ENCODE peak calls at places on chromosomes 3 and 15, in four cellular contexts. P, M, U and R are unnamed samples.

GRCh38 chr3:43004282-43004681 is 25.2 kb downstream of the GASK1A start:
- DNase-seq in P (no peak), M (no peak), U (no peak), R (no peak)

GRCh38 chr15:58501006-58501405 is 69.2 kb downstream of the LIPC start:
- DNase-seq in P (no peak), M (no peak), U (no peak), R (no peak)

GRCh38 chr3:49903451-49904424 is at the start of gene MST1R:
- DNase-seq in P (peak; percentile 93), M (peak; percentile 95), U (peak; percentile 28), R (peak; percentile 66)

GRCh38 chr15:98503970-98504369 is 144.4 kb upstream of the IGF1R start:
- DNase-seq in P (no peak), M (no peak), U (no peak), R (no peak)

GRCh38 chr15:40536501-40536900 is 28.3 kb downstream of the CCDC32 start:
- DNase-seq in P (no peak), M (no peak), U (no peak), R (no peak)

GRCh38 chr3:135242285-135242684 is 447.2 kb downstream of the EPHB1 start:
- DNase-seq in P (no peak), M (no peak), U (no peak), R (no peak)

GRCh38 chr15:91803260-91803659 is 50.2 kb upstream of the SLCO3A1 start:
- DNase-seq in P (no peak), M (no peak), U (no peak), R (no peak)

GRCh38 chr15:93072440-93073394 is 16.3 kb downstream of the RGMA start:
- DNase-seq in P (peak; percentile 74), M (peak; percentile 33), U (no peak), R (peak; percentile 70)

GRCh38 chr3:135197856-135198255 is 402.8 kb downstream of the EPHB1 start:
- DNase-seq in P (no peak), M (no peak), U (no peak), R (no peak)

GRCh38 chr15:90808517-90808939 is 59.9 kb upstream of the FURIN start:
- DNase-seq in P (no peak), M (no peak), U (no peak), R (no peak)

GRCh38 chr3:18295171-18295920 is 129.8 kb downstream of the SATB1 start:
- DNase-seq in P (peak; percentile 9), M (peak; percentile 87), U (no peak), R (peak; percentile 67)

GRCh38 chr15:96418146-96418545 is 87.6 kb downstream of the NR2F2 start:
- DNase-seq in P (no peak), M (no peak), U (no peak), R (no peak)

GRCh38 chr3:187841552-187841951 is 96.3 kb upstream of the BCL6 start:
- DNase-seq in P (no peak), M (no peak), U (no peak), R (no peak)

GRCh38 chr15:37015025-37015424 is 85.3 kb downstream of the MEIS2 start:
- DNase-seq in P (no peak), M (no peak), U (no peak), R (no peak)

GRCh38 chr3:187368251-187368733 is at the start of gene RTP4:
- DNase-seq in P (no peak), M (no peak), U (peak; percentile 82), R (no peak)

GRCh38 chr3:62708642-62709041 is 166.6 kb downstream of the CADPS start:
- DNase-seq in P (no peak), M (no peak), U (no peak), R (no peak)

GRCh38 chr3:62710761-62711160 is 164.5 kb downstream of the CADPS start:
- DNase-seq in P (no peak), M (no peak), U (no peak), R (no peak)

GRCh38 chr3:62718011-62718410 is 157.2 kb downstream of the CADPS start:
- DNase-seq in P (no peak), M (no peak), U (no peak), R (no peak)

GRCh38 chr3:62718515-62719320 is 156.5 kb downstream of the CADPS start:
- DNase-seq in P (no peak), M (no peak), U (no peak), R (no peak)

DNA sequence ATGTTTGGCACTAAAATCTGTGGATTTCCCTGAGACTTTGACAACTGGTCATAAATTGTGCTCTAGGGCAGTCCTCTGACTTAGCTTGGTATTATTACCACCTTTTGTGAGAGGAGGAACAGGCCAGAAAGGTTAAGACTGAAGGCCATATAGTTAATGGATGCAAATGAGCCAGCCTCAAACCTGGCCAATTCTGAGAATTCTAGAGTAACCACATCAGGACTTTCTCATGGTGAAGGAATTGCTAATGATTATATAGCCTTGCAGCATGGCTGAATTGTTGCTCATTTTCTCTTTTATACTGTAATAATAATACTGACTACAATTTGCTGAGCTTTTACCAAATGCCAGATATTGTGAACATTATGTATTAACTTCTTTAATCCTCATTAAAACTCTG is 162.4 kb downstream of the CADPS start:
- DNase-seq in P (no peak), M (no peak), U (no peak), R (no peak)
- TF ChIP-seq ZNF274 in P (no peak), M (no peak), U (no peak), R (no peak)

DNA sequence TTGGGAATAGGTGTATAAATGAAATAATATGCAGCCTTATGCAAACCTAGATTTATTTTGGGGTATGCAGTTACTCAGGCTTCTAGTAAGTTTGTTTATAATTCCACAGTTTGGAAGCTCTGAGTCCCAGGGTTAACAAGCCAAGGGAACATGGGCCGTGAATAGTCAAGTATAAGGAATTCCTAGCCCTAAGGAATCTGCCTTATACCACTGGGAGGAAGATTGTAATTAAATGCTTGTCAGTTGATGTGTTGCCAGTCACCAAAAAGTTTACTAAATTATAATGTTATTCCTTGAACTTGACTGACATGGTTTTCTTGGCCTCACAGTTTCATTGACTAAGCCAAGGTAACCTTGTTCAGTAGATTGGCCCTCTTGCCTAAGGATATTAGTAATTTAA is 72.4 kb upstream of the SGO1 start:
- DNase-seq in P (no peak), M (no peak), U (no peak), R (no peak)
- TF ChIP-seq ZNF274 in P (no peak), M (no peak), U (no peak), R (no peak)

DNA sequence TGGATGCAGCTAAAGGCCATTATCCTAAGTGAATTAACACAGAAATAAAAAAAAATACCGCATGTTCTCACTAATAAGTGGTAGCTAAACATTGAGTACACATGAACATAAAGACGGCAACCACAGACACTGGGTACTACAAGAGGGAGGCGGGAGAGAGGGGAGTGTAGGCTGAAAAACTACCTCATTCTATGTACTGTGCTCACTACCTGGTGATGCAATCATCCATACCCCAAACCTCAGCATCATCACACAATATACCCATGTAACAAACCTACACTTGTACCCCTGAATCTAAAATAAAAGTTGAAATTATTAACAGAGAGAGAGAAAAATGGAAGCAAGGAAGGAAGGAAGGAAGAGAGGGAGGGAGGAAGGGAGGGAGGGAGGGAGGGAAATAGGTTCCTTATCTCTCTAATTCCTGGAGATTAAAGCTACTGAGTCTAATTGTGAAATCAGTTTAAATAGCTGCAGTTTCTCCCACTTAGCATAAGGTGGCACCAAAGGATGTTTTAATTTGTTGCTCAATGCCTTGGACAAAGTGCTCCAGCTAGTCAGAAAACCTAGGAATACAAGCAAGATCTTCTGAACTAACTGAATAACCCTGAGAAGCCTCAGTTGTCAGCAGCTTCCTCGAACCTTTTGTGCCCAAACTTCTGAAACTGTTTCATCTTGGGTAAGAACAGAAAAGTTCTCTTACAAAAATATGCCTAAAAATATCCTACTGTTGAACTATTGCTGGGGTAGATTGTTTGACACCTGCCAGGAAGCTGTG is 79.4 kb upstream of the ATP11B start:
- DNase-seq in P (peak; percentile 81), M (peak; percentile 60), U (peak; percentile 49), R (peak; percentile 39)
- TF ChIP-seq ZNF274 in P (no peak), M (no peak), U (no peak), R (no peak)

DNA sequence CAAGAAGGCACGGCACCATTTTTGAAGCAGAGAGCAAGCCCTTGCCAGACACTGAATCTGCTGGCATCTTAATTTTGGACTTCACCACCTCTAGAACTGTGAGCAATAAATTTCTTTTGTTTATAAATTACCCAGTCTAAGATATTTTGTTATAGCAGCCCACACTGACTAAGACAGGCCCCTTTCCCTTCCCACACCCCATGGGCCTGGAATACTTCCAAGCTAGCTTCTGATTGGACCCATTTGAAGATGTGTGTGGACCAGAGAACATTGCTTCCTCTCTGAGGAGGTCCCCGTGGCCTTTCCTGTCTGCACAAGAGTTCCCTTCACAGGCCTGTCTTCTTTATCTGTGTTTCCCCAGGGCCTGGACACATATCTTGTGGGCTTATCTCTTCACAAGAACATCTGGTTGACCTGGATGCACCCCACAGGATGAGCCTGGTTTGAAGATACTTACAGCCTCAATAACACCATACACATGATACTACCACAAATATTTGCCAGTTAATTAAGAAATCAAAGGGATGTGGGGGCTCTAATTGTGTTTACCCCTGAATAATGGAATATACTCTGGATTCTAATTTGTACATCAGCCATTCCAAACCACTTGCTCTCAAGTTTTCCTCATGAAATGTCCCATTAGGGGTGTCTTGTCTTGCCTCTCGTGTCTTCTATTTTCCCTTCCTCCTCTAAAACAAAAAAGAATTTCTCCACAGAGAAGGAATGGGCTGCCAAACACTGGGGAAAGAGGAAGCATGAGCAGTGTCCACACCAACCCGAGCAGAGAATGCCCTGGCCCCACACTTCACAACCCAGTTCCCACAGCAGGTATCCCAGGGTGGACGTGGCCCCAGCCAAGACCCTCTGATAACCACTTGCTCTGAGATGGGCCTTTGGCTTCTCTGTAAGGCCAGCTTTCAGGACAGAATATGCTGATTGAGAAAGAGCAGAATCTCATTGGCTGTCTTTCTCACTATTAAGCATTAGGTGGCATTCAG is 42.5 kb downstream of the GLB1 start:
- DNase-seq in P (peak; percentile 91), M (no peak), U (no peak), R (no peak)
- TF ChIP-seq ZNF274 in P (peak; percentile 62), M (no peak), U (no peak), R (no peak)

GRCh38 chr15:62805502-62805901 is 237.0 kb upstream of the TPM1 start:
- DNase-seq in P (no peak), M (no peak), U (no peak), R (no peak)

GRCh38 chr15:62812515-62812835 is 230.1 kb upstream of the TPM1 start:
- DNase-seq in P (no peak), M (no peak), U (no peak), R (no peak)

GRCh38 chr15:62807539-62808130 is 234.9 kb upstream of the TPM1 start:
- DNase-seq in P (no peak), M (no peak), U (no peak), R (peak; percentile 36)

GRCh38 chr15:62809968-62810260 is 232.6 kb upstream of the TPM1 start:
- DNase-seq in P (no peak), M (no peak), U (no peak), R (no peak)

GRCh38 chr15:62809106-62809967 is 233.2 kb upstream of the TPM1 start:
- DNase-seq in P (no peak), M (no peak), U (no peak), R (no peak)
- TF ChIP-seq ZNF274 in P (no peak), M (no peak), U (no peak), R (no peak)